ENCODE peak calls at places on chromosomes 6 and 20, in six cellular contexts. X is lower leg skin, L is fibroblast of lung, W is heart right ventricle, A is HFF-Myc, Q is skeletal muscle cell. Y is an unnamed sample.

GRCh38 chr20:52896348-52896747 is 75.8 kb upstream of the TSHZ2 start:
- DNase-seq in Q (no peak), W (no peak), L (peak; percentile 18), A (no peak), X (no peak), Y (no peak)

GRCh38 chr6:24223131-24223715 is 97.2 kb downstream of the NRSN1 start:
- DNase-seq in X (no peak), W (no peak), L (peak; percentile 56), A (no peak), Q (peak; percentile 39), Y (no peak)

GRCh38 chr6:153117986-153118886 is 12.8 kb downstream of the RGS17 start:
- DNase-seq in X (no peak), A (peak; percentile 25), Q (peak; percentile 31), L (peak; percentile 65), W (no peak), Y (no peak)

GRCh38 chr20:19850190-19850533 is 92.1 kb downstream of the RIN2 start:
- DNase-seq in W (peak; percentile 22), Q (no peak), L (peak; percentile 25), X (no peak), A (no peak), Y (no peak)

GRCh38 chr6:116438590-116439448 is 22.4 kb upstream of the CALHM6 start:
- DNase-seq in X (no peak), L (no peak), A (no peak), W (no peak), Q (no peak), Y (no peak)

GRCh38 chr6:20915150-20915549 is 380.9 kb downstream of the CDKAL1 start:
- DNase-seq in L (no peak), X (no peak), Q (no peak), A (no peak), W (no peak), Y (no peak)

GRCh38 chr6:129621252-129621651 is 88.7 kb downstream of the ARHGAP18 start:
- DNase-seq in L (no peak), Q (no peak), X (no peak), A (no peak), W (no peak), Y (peak; percentile 13)

GRCh38 chr6:163415176-163415619 is 680 bp downstream of the QKI start:
- DNase-seq in Q (no peak), W (no peak), L (no peak), X (no peak), A (no peak), Y (peak; percentile 13)

GRCh38 chr20:48709292-48709691 is 118.5 kb downstream of the PREX1 start:
- DNase-seq in Q (no peak), A (no peak), X (no peak), L (no peak), W (no peak), Y (no peak)

GRCh38 chr20:49285813-49286494 is 8.1 kb upstream of the ZNFX1 start:
- DNase-seq in Q (no peak), A (no peak), W (no peak), X (no peak), L (no peak), Y (no peak)

GRCh38 chr20:5000263-5001173 is 792 bp downstream of the SLC23A2 start:
- DNase-seq in Q (no peak), A (no peak), X (peak; percentile 56), W (peak; percentile 41), L (no peak), Y (peak; percentile 26)

GRCh38 chr6:56513631-56514030 is 129.1 kb downstream of the DST start:
- DNase-seq in L (no peak), X (no peak), W (no peak), Q (no peak), A (no peak), Y (no peak)

GRCh38 chr6:25137497-25137896 is 141.7 kb upstream of the CARMIL1 start:
- DNase-seq in A (no peak), L (no peak), Q (no peak), X (no peak), W (no peak), Y (no peak)

GRCh38 chr6:136063095-136063494 is 187.0 kb downstream of the MTFR2 start:
- DNase-seq in L (peak; percentile 34), A (no peak), Q (no peak), W (no peak), X (no peak), Y (no peak)

GRCh38 chr20:57409672-57410397 is 18.6 kb downstream of the RBM38 start:
- DNase-seq in W (no peak), Q (no peak), X (no peak), A (no peak), L (no peak), Y (no peak)

GRCh38 chr6:17281497-17282481 is 628 bp downstream of the RBM24 start:
- DNase-seq in W (peak; percentile 16), Q (no peak), A (no peak), L (peak; percentile 41), X (peak; percentile 13), Y (no peak)

GRCh38 chr6:113596907-113597583 is 260.1 kb upstream of the MARCKS start:
- DNase-seq in W (peak; percentile 13), X (no peak), L (peak; percentile 46), A (no peak), Q (peak; percentile 80), Y (no peak)

GRCh38 chr6:151018035-151018434 is 152.5 kb downstream of the MTHFD1L start:
- DNase-seq in Q (no peak), L (no peak), W (no peak), A (no peak), X (no peak), Y (no peak)

GRCh38 chr6:84260926-84261325 is 33.5 kb upstream of the CEP162 start:
- DNase-seq in W (no peak), L (no peak), X (no peak), Q (no peak), A (no peak), Y (no peak)

GRCh38 chr6:153568601-153569000 is 437.5 kb upstream of the RGS17 start:
- DNase-seq in A (peak; percentile 48), W (no peak), L (peak; percentile 41), Q (peak; percentile 5), X (no peak), Y (no peak)

GRCh38 chr6:8888468-8888867 is 453.1 kb upstream of the SLC35B3 start:
- DNase-seq in Q (no peak), W (no peak), A (no peak), L (no peak), X (no peak), Y (no peak)

GRCh38 chr6:38713812-38714211 is 1.3 kb upstream of the DNAH8 start:
- DNase-seq in L (no peak), W (no peak), Q (no peak), A (no peak), X (no peak), Y (peak; percentile 15)

GRCh38 chr20:46004813-46005505 is 3.7 kb upstream of the MMP9 start:
- DNase-seq in Q (no peak), L (no peak), W (peak; percentile 48), A (no peak), X (no peak), Y (peak; percentile 61)

GRCh38 chr20:63264519-63264918 is 8.1 kb upstream of the ARFGAP1 start:
- DNase-seq in Q (no peak), L (no peak), A (no peak), W (no peak), X (no peak), Y (no peak)

GRCh38 chr6:45447005-45447404 is 69.3 kb upstream of the SUPT3H start:
- DNase-seq in W (no peak), X (no peak), Q (no peak), A (no peak), L (no peak), Y (no peak)

GRCh38 chr20:478949-479429 is 16.7 kb upstream of the TBC1D20 start:
- DNase-seq in A (peak; percentile 36), W (peak; percentile 24), Q (peak; percentile 25), L (peak; percentile 84), X (peak; percentile 24), Y (no peak)

GRCh38 chr20:33284937-33285336 is 1.9 kb downstream of the BPIFB1 start:
- DNase-seq in A (no peak), X (no peak), L (no peak), W (no peak), Q (no peak), Y (no peak)

DNA sequence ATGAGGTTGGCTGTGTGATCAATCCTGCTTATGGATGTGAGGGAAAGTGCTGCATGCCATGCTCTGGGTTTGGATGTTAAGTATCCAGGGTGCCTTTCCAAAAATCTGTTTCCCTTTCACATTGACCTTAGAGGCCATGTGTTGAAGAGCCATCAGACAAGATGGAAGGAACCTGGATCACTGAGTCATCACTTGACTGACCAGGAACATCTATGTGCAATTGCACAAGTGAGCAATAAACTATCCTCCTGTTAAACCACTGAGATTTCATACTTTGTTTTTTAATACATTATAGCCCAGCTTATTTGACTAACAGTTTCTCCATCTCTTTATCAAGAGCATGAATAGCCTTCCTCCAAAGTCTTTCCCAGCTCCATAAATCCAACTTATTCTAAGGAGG is 17.8 kb upstream of the TMEM14A start:
- DNase-seq in L (no peak), A (no peak), Q (no peak), W (no peak), X (no peak), Y (no peak)
- H3K4me3 ChIP-seq in L (no peak overlapping the region), A (no peak overlapping the region), Q (no peak overlapping the region), W (no peak overlapping the region), X (no peak overlapping the region), Y (no peak overlapping the region)

DNA sequence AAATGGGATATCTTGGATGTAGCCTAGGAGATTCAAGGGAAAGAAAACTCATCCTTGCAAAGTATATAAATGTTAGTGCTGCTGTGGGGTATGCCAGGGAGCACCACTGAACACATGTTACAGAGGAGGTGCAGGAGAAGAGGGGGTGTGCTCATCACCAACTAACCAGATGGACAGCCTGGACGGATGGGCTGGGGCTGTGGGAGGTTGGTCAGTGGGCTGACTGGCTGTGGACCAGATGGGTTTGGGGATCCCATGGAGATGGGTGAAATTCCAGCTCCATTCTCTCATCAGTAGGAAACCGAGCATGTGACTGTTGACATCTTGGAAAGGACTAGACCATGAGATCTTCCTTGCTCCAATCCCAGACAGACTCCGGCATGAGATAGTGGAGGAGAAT is 201.0 kb downstream of the LRFN2 start:
- DNase-seq in W (no peak), X (no peak), L (no peak), Q (no peak), A (no peak), Y (no peak)
- H3K4me3 ChIP-seq in W (no peak overlapping the region), X (no peak overlapping the region), L (no peak overlapping the region), Q (no peak overlapping the region), A (no peak overlapping the region), Y (no peak overlapping the region)

DNA sequence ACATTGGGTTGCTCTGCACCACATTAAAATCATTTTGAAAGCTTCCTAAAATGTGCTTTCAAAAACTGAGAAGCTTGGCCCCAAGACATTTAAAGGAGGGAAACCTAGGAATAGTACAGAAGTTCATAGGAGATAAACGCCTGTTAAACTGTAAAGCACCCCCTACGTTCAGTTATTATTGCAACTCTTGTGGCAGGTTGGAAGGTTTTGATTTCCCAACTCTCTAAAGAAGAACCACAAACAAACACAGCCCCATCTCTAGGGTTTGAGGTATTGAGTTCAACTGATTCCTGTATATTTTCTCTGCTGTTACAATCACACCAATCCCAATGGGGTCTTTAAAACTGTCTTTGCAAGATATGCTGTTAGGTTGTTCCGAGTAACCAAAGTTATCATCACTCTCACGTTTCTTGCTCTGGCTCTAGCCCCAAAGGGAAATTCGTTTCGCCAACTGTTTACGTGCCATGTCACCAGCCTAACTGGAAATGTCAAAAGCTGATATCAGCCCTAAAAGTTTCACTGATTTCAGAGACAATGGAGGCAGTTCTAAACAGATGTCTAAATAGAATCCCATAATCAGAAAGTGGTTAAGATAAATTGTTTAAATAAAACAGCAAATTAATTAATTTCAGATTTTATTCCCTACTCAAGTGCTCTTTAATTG is 12.1 kb downstream of the TFAP2A start:
- DNase-seq in L (no peak), Q (no peak), W (no peak), A (no peak), X (no peak), Y (no peak)
- H3K4me3 ChIP-seq in L (no peak overlapping the region), Q (no peak overlapping the region), W (no peak overlapping the region), A (peak overlapping the region; percentile 48), X (no peak overlapping the region), Y (no peak overlapping the region)

GRCh38 chr6:126773122-126773805 is 345.2 kb upstream of the RSPO3 start:
- DNase-seq in X (no peak), Q (no peak), W (no peak), A (no peak), L (peak; percentile 4), Y (no peak)
- H3K4me3 ChIP-seq in X (no peak overlapping the region), Q (no peak overlapping the region), W (no peak overlapping the region), A (no peak overlapping the region), L (no peak overlapping the region), Y (no peak overlapping the region)